ENCODE peak calls at places on chromosomes 6 and 20, in eight cellular contexts. One of them, this sample, is unnamed.

GRCh38 chr6:121794630-121795029 is 359.2 kb downstream of the GJA1 start:
- DNase-seq in NCI-H1092: no peak
- DNase-seq in activated T-helper 1 cell treated with Interleukin-2 at 50 U/mL for 16 hours: no peak
- DNase-seq in NCI-H2081: no peak
- DNase-seq in uterus: no peak
- DNase-seq in iPS-NIHi11: no peak
- DNase-seq in WTC11: no peak
- DNase-seq in NCI-H82: no peak
- DNase-seq in this sample: no peak

GRCh38 chr6:170344631-170345576 is 38.3 kb downstream of the FAM120B start:
- DNase-seq in WTC11: no peak
- DNase-seq in NCI-H1092: no peak
- DNase-seq in activated T-helper 1 cell treated with Interleukin-2 at 50 U/mL for 16 hours: no peak
- DNase-seq in uterus: no peak
- DNase-seq in NCI-H2081: no peak
- DNase-seq in NCI-H82: no peak
- DNase-seq in iPS-NIHi11: peak; percentile 60
- DNase-seq in this sample: no peak

GRCh38 chr6:77463881-77464867 is 883 bp upstream of the HTR1B start:
- DNase-seq in NCI-H82: peak; percentile 2
- DNase-seq in WTC11: peak; percentile 77
- DNase-seq in activated T-helper 1 cell treated with Interleukin-2 at 50 U/mL for 16 hours: no peak
- DNase-seq in uterus: no peak
- DNase-seq in NCI-H2081: no peak
- DNase-seq in NCI-H1092: no peak
- DNase-seq in iPS-NIHi11: peak; percentile 78
- DNase-seq in this sample: no peak

GRCh38 chr6:22636450-22636849 is 67.1 kb downstream of the HDGFL1 start:
- DNase-seq in iPS-NIHi11: no peak
- DNase-seq in NCI-H82: no peak
- DNase-seq in NCI-H2081: no peak
- DNase-seq in NCI-H1092: no peak
- DNase-seq in WTC11: no peak
- DNase-seq in uterus: no peak
- DNase-seq in activated T-helper 1 cell treated with Interleukin-2 at 50 U/mL for 16 hours: no peak
- DNase-seq in this sample: no peak

GRCh38 chr6:42692151-42692911 is 30.1 kb downstream of the PRPH2 start:
- DNase-seq in NCI-H2081: no peak
- DNase-seq in NCI-H1092: no peak
- DNase-seq in iPS-NIHi11: peak; percentile 33
- DNase-seq in WTC11: no peak
- DNase-seq in activated T-helper 1 cell treated with Interleukin-2 at 50 U/mL for 16 hours: no peak
- DNase-seq in NCI-H82: no peak
- DNase-seq in uterus: no peak
- DNase-seq in this sample: no peak

GRCh38 chr20:43849496-43850197 is 65.0 kb upstream of the TOX2 start:
- DNase-seq in NCI-H1092: no peak
- DNase-seq in NCI-H2081: no peak
- DNase-seq in iPS-NIHi11: no peak
- DNase-seq in NCI-H82: no peak
- DNase-seq in activated T-helper 1 cell treated with Interleukin-2 at 50 U/mL for 16 hours: no peak
- DNase-seq in WTC11: no peak
- DNase-seq in uterus: no peak
- DNase-seq in this sample: no peak

GRCh38 chr6:148177589-148178233 is 164.9 kb upstream of the SASH1 start:
- DNase-seq in WTC11: peak; percentile 79
- DNase-seq in NCI-H1092: no peak
- DNase-seq in NCI-H82: peak; percentile 39
- DNase-seq in NCI-H2081: no peak
- DNase-seq in activated T-helper 1 cell treated with Interleukin-2 at 50 U/mL for 16 hours: no peak
- DNase-seq in iPS-NIHi11: peak; percentile 64
- DNase-seq in uterus: peak; percentile 57
- DNase-seq in this sample: peak; percentile 15

GRCh38 chr6:66897576-66897975 is 1190.5 kb upstream of the EYS start:
- DNase-seq in iPS-NIHi11: no peak
- DNase-seq in NCI-H1092: no peak
- DNase-seq in uterus: no peak
- DNase-seq in WTC11: no peak
- DNase-seq in NCI-H2081: no peak
- DNase-seq in NCI-H82: peak; percentile 3
- DNase-seq in activated T-helper 1 cell treated with Interleukin-2 at 50 U/mL for 16 hours: no peak
- DNase-seq in this sample: no peak

GRCh38 chr6:132215805-132216204 is 185.5 kb downstream of the MOXD1 start:
- DNase-seq in WTC11: no peak
- DNase-seq in NCI-H82: no peak
- DNase-seq in iPS-NIHi11: no peak
- DNase-seq in uterus: no peak
- DNase-seq in NCI-H1092: no peak
- DNase-seq in activated T-helper 1 cell treated with Interleukin-2 at 50 U/mL for 16 hours: no peak
- DNase-seq in NCI-H2081: no peak
- DNase-seq in this sample: no peak

GRCh38 chr6:167552961-167553360 is 228.1 kb downstream of the TTLL2 start:
- DNase-seq in uterus: no peak
- DNase-seq in NCI-H82: no peak
- DNase-seq in activated T-helper 1 cell treated with Interleukin-2 at 50 U/mL for 16 hours: no peak
- DNase-seq in WTC11: no peak
- DNase-seq in NCI-H2081: no peak
- DNase-seq in iPS-NIHi11: no peak
- DNase-seq in NCI-H1092: no peak
- DNase-seq in this sample: no peak

GRCh38 chr6:140366991-140367390 is 992.5 kb upstream of the CITED2 start:
- DNase-seq in activated T-helper 1 cell treated with Interleukin-2 at 50 U/mL for 16 hours: no peak
- DNase-seq in NCI-H2081: no peak
- DNase-seq in NCI-H1092: no peak
- DNase-seq in WTC11: no peak
- DNase-seq in uterus: no peak
- DNase-seq in iPS-NIHi11: no peak
- DNase-seq in NCI-H82: no peak
- DNase-seq in this sample: no peak

GRCh38 chr6:150826788-150827187 is 38.7 kb upstream of the MTHFD1L start:
- DNase-seq in iPS-NIHi11: no peak
- DNase-seq in NCI-H82: no peak
- DNase-seq in activated T-helper 1 cell treated with Interleukin-2 at 50 U/mL for 16 hours: no peak
- DNase-seq in NCI-H1092: no peak
- DNase-seq in NCI-H2081: no peak
- DNase-seq in uterus: no peak
- DNase-seq in WTC11: no peak
- DNase-seq in this sample: no peak

This sample was measured in NCI-H526 treated with DMSO at 0.1 percent for 48 hours.